ENCODE peak calls at places on chromosome 19, in four cellular contexts. P is mesothelial cell of epicardium, A is spleen, O is fibroblast of pulmonary artery. U is an unnamed sample.

GRCh38 chr19:32345261-32346207 is at the start of gene ZNF507:
- DNase-seq in A (peak; percentile 94), O (peak; percentile 70), P (peak; percentile 79), U (peak; percentile 86)

GRCh38 chr19:40139533-40140287 is 49.0 kb upstream of the ZNF780A start:
- DNase-seq in P (no peak), A (no peak), O (peak; percentile 76), U (no peak)

GRCh38 chr19:19068659-19069509 is 5.1 kb downstream of the SLC25A42 start:
- DNase-seq in O (no peak), P (no peak), A (no peak), U (no peak)

GRCh38 chr19:30148039-30148438 is 206.0 kb downstream of the URI1 start:
- DNase-seq in A (no peak), O (no peak), P (no peak), U (no peak)

GRCh38 chr19:17544418-17544817 is 11.0 kb upstream of the COLGALT1 start:
- DNase-seq in O (no peak), A (no peak), P (no peak), U (no peak)

GRCh38 chr19:47124937-47125668 is 5.5 kb upstream of the SAE1 start:
- DNase-seq in P (no peak), A (no peak), O (peak; percentile 86), U (peak; percentile 12)

GRCh38 chr19:5775668-5776309 is 8.8 kb downstream of the PRR22 start:
- DNase-seq in A (no peak), O (peak; percentile 36), P (no peak), U (no peak)

GRCh38 chr19:19459099-19459498 is 53.6 kb downstream of the GATAD2A start:
- DNase-seq in O (peak; percentile 36), A (no peak), P (no peak), U (no peak)

GRCh38 chr19:14110650-14111049 is 6.9 kb downstream of the PRKACA start:
- DNase-seq in A (no peak), P (no peak), O (no peak), U (no peak)

GRCh38 chr19:48695743-48696352 is at the start of gene FUT2:
- DNase-seq in O (no peak), A (no peak), P (no peak), U (no peak)

GRCh38 chr19:8468761-8469458 is 24.1 kb downstream of the HNRNPM start:
- DNase-seq in P (no peak), O (no peak), A (no peak), U (no peak)

GRCh38 chr19:7427944-7428343 is 60.9 kb downstream of the PEX11G start:
- DNase-seq in P (no peak), O (peak; percentile 7), A (no peak), U (no peak)

GRCh38 chr19:16266586-16266942 is 58.1 kb upstream of the KLF2 start:
- DNase-seq in A (no peak), O (no peak), P (no peak), U (no peak)

GRCh38 chr19:19405919-19406877 is 723 bp downstream of the GATAD2A start:
- DNase-seq in O (peak; percentile 52), A (peak; percentile 92), P (peak; percentile 42), U (peak; percentile 51)

GRCh38 chr19:35911790-35912189 is 3.7 kb upstream of the TYROBP start:
- DNase-seq in P (no peak), O (no peak), A (peak; percentile 80), U (no peak)

GRCh38 chr19:46970815-46971214 is 48.8 kb upstream of the NPAS1 start:
- DNase-seq in P (no peak), O (no peak), A (no peak), U (no peak)

GRCh38 chr19:8209111-8209964 is at the start of gene CERS4:
- DNase-seq in P (peak; percentile 32), A (peak; percentile 94), O (peak; percentile 65), U (peak; percentile 75)

GRCh38 chr19:6736169-6736916 is 1.0 kb downstream of the GPR108 start:
- DNase-seq in A (peak; percentile 93), P (no peak), O (peak; percentile 94), U (peak; percentile 65)

GRCh38 chr19:18809149-18809978 is 18.3 kb upstream of the COMP start:
- DNase-seq in O (peak; percentile 92), A (no peak), P (no peak), U (no peak)

GRCh38 chr19:28239270-28239669 is 973.7 kb downstream of the UQCRFS1 start:
- DNase-seq in P (no peak), O (peak; percentile 13), A (no peak), U (peak; percentile 11)

GRCh38 chr19:42316223-42317211 is 3.4 kb downstream of the TMEM145 start:
- DNase-seq in P (no peak), A (peak; percentile 86), O (no peak), U (no peak)

GRCh38 chr19:53659292-53659691 is 27.5 kb downstream of the DPRX start:
- DNase-seq in O (peak; percentile 3), P (peak; percentile 31), A (no peak), U (peak; percentile 35)

GRCh38 chr19:33441277-33441699 is 67.8 kb downstream of the CEBPG start:
- DNase-seq in P (no peak), O (no peak), A (peak; percentile 76), U (no peak)

GRCh38 chr19:33440241-33440640 is 66.7 kb downstream of the CEBPG start:
- DNase-seq in A (peak; percentile 38), O (no peak), P (no peak), U (no peak)

GRCh38 chr19:33440682-33441081 is 67.2 kb downstream of the CEBPG start:
- DNase-seq in O (no peak), A (peak; percentile 45), P (no peak), U (no peak)

GRCh38 chr19:33442706-33443105 is 69.2 kb downstream of the CEBPG start:
- DNase-seq in P (no peak), O (no peak), A (peak; percentile 42), U (no peak)

DNA sequence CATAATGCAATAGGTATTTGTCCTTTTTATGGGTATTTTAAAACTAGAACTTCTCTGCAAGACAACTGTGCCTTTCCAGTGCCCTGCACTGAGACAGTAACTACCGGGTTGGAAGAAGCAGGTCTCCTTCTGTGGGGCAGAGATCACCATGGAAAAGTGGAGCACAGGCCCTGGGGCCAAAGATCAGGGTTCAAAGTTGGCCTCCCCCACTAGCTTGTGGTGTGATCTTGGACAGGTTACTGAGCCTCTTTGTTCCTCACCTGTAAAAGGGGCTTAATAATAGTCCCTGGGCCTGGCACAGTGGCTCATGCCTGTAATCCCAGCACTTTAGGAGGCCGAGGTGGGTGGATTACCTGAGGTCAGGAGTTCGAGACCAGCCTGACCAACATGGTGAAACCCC is 68.3 kb downstream of the CEBPG start:
- DNase-seq in P (no peak), O (no peak), A (peak; percentile 14), U (no peak)
- TF ChIP-seq CTCF in P (no peak), O (no peak), A (no peak), U (no peak)

DNA sequence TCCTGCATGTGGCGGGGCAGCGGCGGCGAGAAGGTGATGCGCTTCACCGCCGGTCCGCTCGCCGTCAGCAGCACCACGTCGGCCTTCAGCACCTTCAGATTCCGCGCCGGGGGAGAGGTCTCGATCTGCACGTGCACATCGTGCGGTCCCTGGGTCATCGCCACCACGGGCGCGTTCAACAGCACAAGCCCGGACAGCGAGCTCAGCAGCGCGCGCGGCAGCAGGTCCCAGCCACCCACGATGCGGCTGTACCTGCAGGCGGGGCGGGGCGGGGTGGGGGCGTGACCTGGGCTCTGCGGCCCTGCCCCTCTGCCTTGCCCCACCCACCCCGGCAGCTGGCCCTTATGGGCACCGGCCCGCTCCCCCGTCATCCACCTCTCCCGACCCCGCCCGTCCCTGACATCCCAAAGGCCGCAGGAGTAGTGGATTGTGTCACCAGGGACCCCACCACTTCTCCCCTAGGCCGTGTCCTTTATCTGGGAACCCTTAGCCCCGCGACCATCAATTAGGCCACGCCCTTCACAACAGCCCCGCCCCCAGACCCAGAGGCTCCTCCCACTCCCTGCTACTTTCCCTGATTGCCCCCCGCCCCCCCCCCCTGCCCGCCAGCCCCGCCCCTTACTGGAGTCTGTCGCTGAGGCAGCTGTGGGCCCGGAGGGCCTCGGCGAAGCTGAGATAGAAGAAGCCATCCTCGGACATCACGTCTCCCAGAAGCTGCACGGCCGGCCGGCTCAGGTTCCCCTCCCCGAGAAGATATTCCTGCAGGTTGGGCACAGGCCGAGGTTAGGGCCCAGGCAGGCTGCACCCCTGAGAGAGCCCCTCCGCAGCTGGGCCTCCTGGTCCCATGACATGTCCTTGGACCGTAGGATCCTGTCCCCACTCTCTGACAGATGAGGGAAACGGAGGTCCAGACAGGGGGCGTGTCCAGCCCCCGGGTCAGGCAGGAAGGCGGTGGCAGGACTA is 6.1 kb downstream of the IL4I1 start:
- DNase-seq in A (peak; percentile 89), P (no peak), O (no peak), U (peak; percentile 46)
- TF ChIP-seq CTCF in A (no peak), P (no peak), O (no peak), U (peak; percentile 8)

DNA sequence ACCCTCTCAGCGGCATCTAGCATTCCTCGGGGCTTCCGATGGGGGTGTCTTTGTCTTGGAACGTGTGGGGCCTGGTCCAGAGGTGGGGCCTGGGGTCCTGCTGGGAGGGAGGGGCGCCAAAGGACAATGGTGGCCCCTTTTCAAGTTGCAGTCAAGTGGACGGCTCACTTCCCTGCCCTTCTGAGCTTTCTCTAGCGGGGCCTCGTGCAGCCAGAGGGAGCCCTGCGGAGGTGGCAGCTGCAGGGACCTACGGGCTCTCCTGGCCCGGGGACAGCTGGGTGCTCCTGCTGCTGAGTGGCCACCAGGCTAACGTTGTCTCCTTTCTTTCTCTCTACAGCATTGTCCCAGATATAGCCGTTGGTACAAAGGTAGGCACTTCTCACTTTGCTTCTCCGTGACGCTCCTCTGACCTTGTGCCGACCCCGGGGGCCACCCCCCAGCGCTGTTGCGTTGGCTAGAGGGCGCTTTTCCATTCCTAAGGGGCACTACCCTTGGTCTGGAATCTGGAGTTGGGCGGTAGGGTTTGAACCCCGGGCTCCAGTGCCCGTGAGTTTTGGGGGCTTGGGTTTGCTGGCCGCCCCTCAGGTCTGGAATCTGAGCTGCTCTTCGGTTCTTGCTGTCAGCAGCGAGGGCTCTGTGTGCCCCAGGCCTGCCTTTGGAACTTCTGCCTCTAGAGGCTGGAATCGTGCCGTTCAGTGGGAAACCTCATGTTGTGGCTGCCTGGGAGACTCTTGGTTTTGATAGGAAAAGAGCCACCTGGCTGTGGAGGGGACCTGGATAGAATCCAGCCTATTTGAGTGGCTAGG is 2.0 kb downstream of the PTBP1 start:
- DNase-seq in O (peak; percentile 64), P (no peak), A (no peak), U (peak; percentile 35)
- TF ChIP-seq CTCF in O (peak; percentile 35), P (no peak), A (no peak), U (peak; percentile 35)

GRCh38 chr19:44757735-44758505 is 9.4 kb downstream of the BCL3 start:
- DNase-seq in P (no peak), A (peak; percentile 87), O (peak; percentile 56), U (peak; percentile 62)
- TF ChIP-seq CTCF in P (no peak), A (no peak), O (no peak), U (no peak)

DNA sequence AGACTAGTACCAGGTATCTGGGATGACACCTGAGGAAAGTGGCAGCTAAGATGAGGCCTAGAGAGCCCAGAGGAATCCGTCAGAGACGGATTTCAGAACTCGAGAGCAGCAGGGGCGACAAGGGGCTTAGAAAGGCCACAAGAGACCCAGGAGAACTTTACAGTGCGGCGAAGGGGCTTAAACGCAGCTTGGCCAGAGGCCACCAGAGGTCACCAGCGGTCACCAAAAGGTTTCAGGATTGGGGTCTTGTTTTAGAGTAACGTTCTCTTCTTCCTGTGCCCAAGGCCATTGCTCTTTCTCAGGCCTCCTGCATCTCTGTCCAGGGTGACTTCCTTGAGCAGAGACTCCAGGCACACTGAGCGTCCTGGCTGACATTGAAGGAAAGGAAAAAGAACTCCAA is 2.2 kb downstream of the ZSCAN22 start:
- DNase-seq in P (no peak), O (no peak), A (no peak), U (peak; percentile 46)
- TF ChIP-seq CTCF in P (no peak), O (no peak), A (no peak), U (peak; percentile 48)

U was measured in neural crest cell.